ENCODE peak calls at places on chromosomes 11 and 22, in nine cellular contexts. X, L, U, R, D, T, E, S and M are unnamed samples.

GRCh38 chr11:46248270-46249102 is 29.0 kb upstream of the CREB3L1 start:
- DNase-seq in X (no peak), L (no peak), U (no peak), R (no peak), D (peak), T (peak), E (no peak), S (no peak), M (no peak)

GRCh38 chr11:134587345-134587744 is 175.3 kb upstream of the B3GAT1 start:
- DNase-seq in X (no peak), L (no peak), U (no peak), R (no peak), D (no peak), T (no peak), E (no peak), S (no peak), M (no peak)

GRCh38 chr11:70326365-70326803 is 55.9 kb downstream of the PPFIA1 start:
- DNase-seq in X (peak), L (no peak), U (peak), R (no peak), D (no peak), T (no peak), E (peak), S (no peak), M (no peak)

GRCh38 chr11:75851203-75851602 is 36.2 kb downstream of the UVRAG start:
- DNase-seq in X (no peak), L (no peak), U (no peak), R (no peak), D (peak), T (no peak), E (no peak), S (no peak), M (no peak)

GRCh38 chr22:40240671-40241070 is 62.9 kb downstream of the TNRC6B start:
- DNase-seq in X (no peak), L (no peak), U (no peak), R (no peak), D (no peak), T (no peak), E (no peak), S (no peak), M (no peak)

GRCh38 chr11:20364412-20364792 is 888 bp downstream of the HTATIP2 start:
- DNase-seq in X (no peak), L (peak), U (peak), R (no peak), D (no peak), T (no peak), E (no peak), S (no peak), M (no peak)

GRCh38 chr22:50299724-50300619 is 7.5 kb downstream of the PLXNB2 start:
- DNase-seq in X (no peak), L (no peak), U (no peak), R (no peak), D (no peak), T (no peak), E (peak), S (no peak), M (no peak)

GRCh38 chr11:13962562-13963168 is at the start of gene SPON1:
- DNase-seq in X (no peak), L (peak), U (peak), R (peak), D (no peak), T (no peak), E (peak), S (peak), M (peak)

GRCh38 chr11:103893366-103893765 is 143.1 kb upstream of the DDI1 start:
- DNase-seq in X (no peak), L (no peak), U (no peak), R (no peak), D (no peak), T (no peak), E (no peak), S (no peak), M (no peak)
- TF ChIP-seq CTCF in X (no peak), L (no peak), U (no peak), R (no peak), D (no peak), T (no peak), E (no peak), S (no peak), M (no peak)

DNA sequence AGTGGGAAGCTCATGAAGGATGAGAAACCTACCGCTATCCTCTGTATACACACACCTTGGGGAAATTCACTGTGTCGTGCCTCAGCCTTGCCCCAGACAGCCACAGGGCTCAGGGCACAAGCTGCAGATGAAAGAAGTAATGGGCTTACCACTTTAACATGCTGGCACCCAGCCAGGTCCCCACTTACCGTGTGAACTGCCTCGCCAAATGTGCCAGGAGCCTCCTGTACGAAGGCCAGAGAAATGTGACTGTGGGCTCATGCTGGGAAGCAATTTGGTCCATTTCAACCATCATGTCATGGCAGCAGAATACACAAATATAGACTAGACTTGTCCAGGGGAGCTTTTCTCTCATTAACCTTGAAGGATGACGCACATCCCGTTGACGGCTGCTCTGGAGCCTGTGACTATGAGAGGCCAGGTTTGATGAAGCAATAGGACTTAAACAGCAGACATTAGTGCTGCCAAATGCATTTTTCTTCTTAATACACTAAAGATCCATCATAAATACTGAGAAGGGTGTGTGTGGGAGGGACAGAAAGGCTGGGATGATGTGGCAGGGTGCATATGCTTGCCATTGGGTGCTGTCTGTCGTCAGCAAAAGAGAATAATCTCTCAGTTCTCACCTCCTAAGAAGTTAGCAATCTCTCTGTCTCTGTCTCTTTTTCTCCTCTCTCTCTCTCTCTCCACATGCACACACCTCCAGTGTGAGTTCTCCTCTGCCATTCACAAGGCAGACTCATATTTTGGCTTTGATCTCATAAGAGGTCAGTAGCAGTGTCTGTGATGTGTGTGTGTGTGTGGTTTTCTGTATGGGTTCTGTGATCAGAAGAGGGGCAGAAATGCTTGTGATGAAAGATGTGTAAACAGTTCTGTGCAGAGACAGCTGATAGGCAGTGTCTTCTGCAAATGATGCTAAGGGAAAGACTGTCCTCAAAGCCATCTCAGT is 142.4 kb downstream of the KIRREL3 start:
- DNase-seq in X (no peak), L (peak), U (no peak), R (no peak), D (no peak), T (no peak), E (no peak), S (no peak), M (no peak)
- H3K4me3 ChIP-seq in X (no peak), L (no peak), U (no peak), R (no peak), D (no peak), T (no peak), E (no peak), S (no peak), M (no peak)

DNA sequence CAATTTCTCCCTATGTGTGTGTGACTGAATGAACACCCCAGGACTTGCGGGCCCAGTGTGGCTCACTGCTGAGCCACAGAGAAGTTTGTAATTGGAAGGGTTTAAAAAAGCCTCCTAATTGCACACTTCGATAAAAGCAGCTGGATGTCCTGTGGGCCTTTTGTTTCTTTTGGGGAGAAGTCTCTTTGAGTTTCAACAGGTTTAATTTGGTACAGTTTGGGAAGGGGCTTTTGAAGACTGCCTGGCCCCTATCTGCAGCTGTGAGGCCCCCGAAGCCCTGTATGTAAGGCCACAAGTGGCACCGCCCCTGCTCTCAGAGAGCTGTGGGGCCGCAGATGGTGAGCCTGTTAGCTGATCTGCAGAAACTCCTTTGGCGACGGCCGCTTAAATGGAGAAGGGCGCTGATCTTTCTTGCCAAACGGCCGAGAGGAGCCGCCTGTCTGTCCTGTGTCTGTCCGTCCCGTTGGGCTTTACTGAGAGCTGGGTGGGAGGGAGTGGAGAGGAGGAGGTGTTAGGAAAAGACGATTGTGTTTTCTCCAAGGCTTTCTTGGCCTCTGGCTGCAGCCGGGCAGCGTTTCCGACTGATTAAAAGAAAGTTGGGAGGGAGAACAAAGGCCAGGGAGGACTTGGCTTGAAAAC is 2.1 kb downstream of the FBLN1 start:
- DNase-seq in X (no peak), L (no peak), U (no peak), R (peak), D (no peak), T (no peak), E (no peak), S (peak), M (no peak)
- H3K27ac ChIP-seq in X (peak), L (peak), U (peak), R (no peak), D (peak), T (peak), E (peak), S (peak), M (peak)

DNA sequence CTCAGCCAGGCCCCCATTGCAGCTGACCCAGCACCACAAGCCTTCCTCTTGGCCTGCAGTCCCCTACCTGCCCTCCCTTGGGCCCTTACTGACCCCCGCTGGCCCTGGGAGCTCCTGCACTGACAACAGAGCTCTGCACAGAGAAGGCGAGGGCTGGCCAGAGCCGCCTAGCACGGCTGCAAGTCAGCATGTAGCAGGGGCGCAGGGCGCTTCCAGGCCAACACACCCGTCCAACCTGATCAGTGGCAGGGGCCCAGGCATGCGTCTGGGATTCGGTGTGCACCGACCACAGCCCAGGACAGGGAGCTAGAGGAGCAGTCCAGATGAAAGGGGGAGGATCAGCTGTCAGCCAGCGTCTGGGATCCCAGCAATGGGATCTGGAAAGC is 7.6 kb downstream of the WNT7B start:
- DNase-seq in X (no peak), L (no peak), U (no peak), R (no peak), D (no peak), T (no peak), E (no peak), S (no peak), M (peak)
- TF ChIP-seq CTCF in X (no peak), L (no peak), U (no peak), R (no peak), D (peak), T (peak), E (no peak), S (no peak), M (no peak)

GRCh38 chr11:2989551-2989950 is 2.6 kb downstream of the NAP1L4 start:
- DNase-seq in X (no peak), L (no peak), U (no peak), R (no peak), D (no peak), T (no peak), E (no peak), S (no peak), M (no peak)
- H3K4me3 ChIP-seq in X (no peak), L (no peak), U (no peak), R (peak), D (peak), T (peak), E (peak), S (no peak), M (peak)